ENCODE peak calls at places on chromosomes 16 and 17, in six cellular contexts. One of them, this sample, is unnamed.

GRCh38 chr16:27402964-27403600 is 1.1 kb downstream of the IL21R start:
- DNase-seq in mesendoderm: no peak
- DNase-seq in neuronal stem cell: no peak
- DNase-seq in IMR-90: no peak
- DNase-seq in mesenchymal stem cell: no peak
- DNase-seq in H1: no peak
- DNase-seq in this sample: no peak

GRCh38 chr16:53358884-53359283 is 75.4 kb upstream of the RBL2 start:
- DNase-seq in mesendoderm: no peak
- DNase-seq in neuronal stem cell: no peak
- DNase-seq in IMR-90: no peak
- DNase-seq in mesenchymal stem cell: no peak
- DNase-seq in H1: no peak
- DNase-seq in this sample: no peak

GRCh38 chr16:78742501-78743283 is 643.2 kb downstream of the WWOX start:
- DNase-seq in mesendoderm: peak
- DNase-seq in neuronal stem cell: no peak
- DNase-seq in IMR-90: peak
- DNase-seq in mesenchymal stem cell: peak
- DNase-seq in H1: no peak
- DNase-seq in this sample: no peak

GRCh38 chr17:27982688-27983087 is 59.8 kb upstream of the NLK start:
- DNase-seq in mesendoderm: peak
- DNase-seq in neuronal stem cell: no peak
- DNase-seq in IMR-90: no peak
- DNase-seq in mesenchymal stem cell: no peak
- DNase-seq in H1: no peak
- DNase-seq in this sample: no peak

GRCh38 chr17:50766222-50767023 is 895 bp downstream of the ANKRD40CL start:
- DNase-seq in mesendoderm: no peak
- DNase-seq in neuronal stem cell: no peak
- DNase-seq in IMR-90: no peak
- DNase-seq in mesenchymal stem cell: no peak
- DNase-seq in H1: peak
- DNase-seq in this sample: no peak

GRCh38 chr17:42097691-42098661 is at the start of gene ZNF385C:
- DNase-seq in mesendoderm: no peak
- DNase-seq in neuronal stem cell: no peak
- DNase-seq in IMR-90: no peak
- DNase-seq in mesenchymal stem cell: no peak
- DNase-seq in H1: peak
- DNase-seq in this sample: peak

GRCh38 chr17:59105852-59106462 is 723 bp downstream of the TRIM37 start:
- DNase-seq in mesendoderm: peak
- DNase-seq in neuronal stem cell: no peak
- DNase-seq in IMR-90: peak
- DNase-seq in mesenchymal stem cell: peak
- DNase-seq in H1: no peak
- DNase-seq in this sample: no peak

GRCh38 chr16:22983614-22984013 is 165.6 kb downstream of the USP31 start:
- DNase-seq in mesendoderm: no peak
- DNase-seq in neuronal stem cell: no peak
- DNase-seq in IMR-90: no peak
- DNase-seq in mesenchymal stem cell: no peak
- DNase-seq in H1: no peak
- DNase-seq in this sample: no peak

DNA sequence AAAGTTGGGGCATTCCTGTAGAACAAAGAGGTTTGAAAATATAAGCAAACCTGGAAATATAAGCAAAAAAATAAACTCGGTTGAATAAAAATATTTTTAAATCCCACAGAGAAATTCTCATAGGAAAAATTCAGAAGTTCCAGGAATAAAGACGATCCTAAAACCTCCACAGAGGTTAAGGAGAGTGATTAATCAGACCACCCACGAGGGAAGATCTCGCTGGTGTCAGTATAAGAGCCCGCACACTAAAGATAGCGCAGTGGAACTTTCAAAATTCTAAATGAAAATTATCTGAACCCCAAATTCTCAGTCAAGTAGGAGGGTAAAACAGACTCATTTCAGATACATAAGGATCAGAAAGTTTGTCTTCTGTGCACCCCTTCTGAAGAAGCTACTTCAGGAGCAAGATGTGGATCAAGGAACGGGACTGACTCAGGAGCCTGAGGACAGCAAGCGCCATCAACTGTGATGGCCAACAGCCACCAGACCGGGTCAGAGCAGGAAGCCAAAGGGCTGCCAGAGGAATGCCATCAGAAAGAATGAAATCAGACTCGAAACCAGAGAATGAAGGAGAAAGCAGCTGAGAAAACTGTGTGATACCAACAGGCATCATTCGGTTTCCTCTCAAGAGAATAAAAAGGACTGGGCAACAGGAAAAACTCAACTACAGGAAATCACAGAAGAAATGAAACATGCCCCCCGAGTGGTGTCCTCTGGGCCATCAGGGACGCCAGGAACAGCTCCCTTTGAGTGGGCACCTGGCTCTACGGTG is 66.9 kb downstream of the CYTH1 start:
- DNase-seq in mesendoderm: no peak
- DNase-seq in neuronal stem cell: no peak
- DNase-seq in IMR-90: no peak
- DNase-seq in mesenchymal stem cell: no peak
- DNase-seq in H1: no peak
- DNase-seq in this sample: no peak
- H2BK15ac ChIP-seq in mesendoderm: no peak
- H2BK15ac ChIP-seq in neuronal stem cell: no peak
- H2BK15ac ChIP-seq in IMR-90: no peak
- H2BK15ac ChIP-seq in mesenchymal stem cell: no peak
- H2BK15ac ChIP-seq in H1: no peak
- H2BK15ac ChIP-seq in this sample: no peak

GRCh38 chr16:50683689-50684374 is 2.7 kb upstream of the SNX20 start:
- DNase-seq in mesendoderm: no peak
- DNase-seq in neuronal stem cell: no peak
- DNase-seq in IMR-90: no peak
- DNase-seq in mesenchymal stem cell: no peak
- DNase-seq in H1: no peak
- DNase-seq in this sample: no peak

GRCh38 chr16:50684823-50685455 is 3.8 kb upstream of the SNX20 start:
- DNase-seq in mesendoderm: no peak
- DNase-seq in neuronal stem cell: no peak
- DNase-seq in IMR-90: no peak
- DNase-seq in mesenchymal stem cell: no peak
- DNase-seq in H1: no peak
- DNase-seq in this sample: no peak

GRCh38 chr16:50688083-50688482 is 5.3 kb upstream of the NOD2 start:
- DNase-seq in mesendoderm: no peak
- DNase-seq in neuronal stem cell: no peak
- DNase-seq in IMR-90: no peak
- DNase-seq in mesenchymal stem cell: no peak
- DNase-seq in H1: no peak
- DNase-seq in this sample: no peak

GRCh38 chr16:50688867-50689266 is 4.5 kb upstream of the NOD2 start:
- DNase-seq in mesendoderm: no peak
- DNase-seq in neuronal stem cell: no peak
- DNase-seq in IMR-90: no peak
- DNase-seq in mesenchymal stem cell: no peak
- DNase-seq in H1: no peak
- DNase-seq in this sample: no peak

DNA sequence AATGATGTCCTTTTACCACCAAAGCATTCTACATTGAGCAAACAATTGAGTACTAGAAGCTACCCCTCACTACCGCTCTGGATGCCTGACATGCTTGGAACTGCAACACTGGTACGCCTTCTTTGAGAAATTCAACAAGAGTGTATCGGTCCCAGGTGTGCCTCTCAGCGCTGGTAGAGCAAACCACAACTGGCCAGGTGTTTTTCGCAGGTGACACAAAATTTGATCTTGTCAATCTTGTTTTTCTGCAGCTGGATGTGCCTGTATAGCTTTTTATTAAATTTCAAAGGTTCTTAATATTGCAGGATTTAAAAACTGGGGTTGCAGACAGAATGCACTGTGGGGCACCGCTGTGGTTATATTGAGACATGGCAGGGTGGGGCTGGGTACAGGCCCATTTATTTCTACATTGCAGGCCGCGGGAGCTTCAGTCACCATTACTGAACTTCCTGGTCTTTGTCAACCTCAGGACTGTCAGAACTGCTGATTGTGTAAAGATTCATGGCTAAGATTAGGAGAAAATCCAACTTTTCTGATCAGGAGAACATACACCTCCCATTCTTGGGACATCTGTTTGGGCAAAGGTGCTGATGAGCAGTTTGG is 4.4 kb upstream of the SNX20 start:
- DNase-seq in mesendoderm: no peak
- DNase-seq in neuronal stem cell: no peak
- DNase-seq in IMR-90: no peak
- DNase-seq in mesenchymal stem cell: no peak
- DNase-seq in H1: no peak
- DNase-seq in this sample: no peak
- H3K27ac ChIP-seq in mesendoderm: no peak
- H3K27ac ChIP-seq in neuronal stem cell: no peak
- H3K27ac ChIP-seq in IMR-90: no peak
- H3K27ac ChIP-seq in mesenchymal stem cell: no peak
- H3K27ac ChIP-seq in H1: no peak
- H3K27ac ChIP-seq in this sample: no peak

GRCh38 chr16:71734511-71734910 is 10.0 kb upstream of the PHLPP2 start:
- DNase-seq in mesendoderm: no peak
- DNase-seq in neuronal stem cell: no peak
- DNase-seq in IMR-90: no peak
- DNase-seq in mesenchymal stem cell: no peak
- DNase-seq in H1: no peak
- DNase-seq in this sample: no peak

GRCh38 chr16:71732587-71732986 is 8.1 kb upstream of the PHLPP2 start:
- DNase-seq in mesendoderm: no peak
- DNase-seq in neuronal stem cell: no peak
- DNase-seq in IMR-90: no peak
- DNase-seq in mesenchymal stem cell: no peak
- DNase-seq in H1: no peak
- DNase-seq in this sample: no peak

GRCh38 chr16:71738820-71739219 is 14.3 kb upstream of the PHLPP2 start:
- DNase-seq in mesendoderm: no peak
- DNase-seq in neuronal stem cell: no peak
- DNase-seq in IMR-90: no peak
- DNase-seq in mesenchymal stem cell: no peak
- DNase-seq in H1: no peak
- DNase-seq in this sample: no peak

DNA sequence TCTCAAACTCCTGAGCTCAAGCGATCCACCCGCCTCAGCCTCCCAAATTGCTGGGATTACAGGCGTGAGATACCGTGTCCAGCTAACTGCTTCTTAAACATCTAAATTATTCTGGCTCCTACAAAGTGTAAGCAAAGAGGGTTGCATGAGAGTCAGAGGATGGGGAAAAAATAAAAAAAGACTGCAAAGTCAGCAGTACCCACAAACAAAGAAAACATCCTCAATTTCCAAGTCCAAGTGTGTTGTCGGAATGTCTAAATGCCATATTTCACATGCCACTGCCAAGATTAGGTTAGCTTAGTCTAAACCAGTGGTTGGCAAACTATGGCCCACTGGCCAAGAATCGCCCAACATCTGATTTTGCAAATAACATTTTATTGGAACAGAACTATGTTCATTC is 13.0 kb upstream of the PHLPP2 start:
- DNase-seq in mesendoderm: no peak
- DNase-seq in neuronal stem cell: no peak
- DNase-seq in IMR-90: no peak
- DNase-seq in mesenchymal stem cell: no peak
- DNase-seq in H1: no peak
- DNase-seq in this sample: no peak
- H2BK15ac ChIP-seq in mesendoderm: no peak
- H2BK15ac ChIP-seq in neuronal stem cell: no peak
- H2BK15ac ChIP-seq in IMR-90: no peak
- H2BK15ac ChIP-seq in mesenchymal stem cell: no peak
- H2BK15ac ChIP-seq in H1: no peak
- H2BK15ac ChIP-seq in this sample: no peak

DNA sequence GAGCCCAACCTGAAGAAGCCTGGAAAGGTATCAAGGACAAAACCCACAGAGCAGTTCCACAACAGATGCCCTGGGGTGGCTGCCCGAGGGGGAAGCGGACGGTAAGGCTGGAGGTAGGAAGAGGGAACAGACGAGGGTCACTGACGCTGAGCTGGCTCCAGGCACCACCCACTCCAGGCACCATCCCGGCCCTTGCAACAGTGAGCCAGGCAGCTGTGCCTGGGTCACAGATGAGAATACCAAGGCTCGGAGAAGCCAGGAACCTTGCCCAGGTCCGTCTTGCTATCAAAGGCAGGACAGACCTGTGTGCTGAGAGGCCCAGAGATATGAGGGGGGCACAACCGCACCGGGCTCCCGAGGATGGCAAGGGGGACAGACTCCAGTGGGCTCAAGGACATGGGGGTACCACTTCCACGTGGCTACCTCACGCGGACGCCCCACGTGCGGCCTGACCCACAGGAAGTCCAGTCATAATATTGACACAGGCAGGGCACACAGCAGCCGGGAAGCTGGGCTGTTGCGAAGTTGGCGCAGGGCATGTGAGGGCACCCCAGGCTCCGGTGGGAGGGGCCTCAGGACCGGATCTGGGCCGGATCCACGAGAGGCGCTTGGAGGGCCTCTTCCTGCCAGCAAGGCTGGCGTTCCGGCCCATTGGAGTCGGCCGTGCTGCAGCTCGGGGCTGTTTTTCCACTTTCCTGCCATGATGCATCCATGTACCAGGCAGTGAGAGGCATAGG is 29.9 kb downstream of the PEMT start:
- DNase-seq in mesendoderm: no peak
- DNase-seq in neuronal stem cell: no peak
- DNase-seq in IMR-90: no peak
- DNase-seq in mesenchymal stem cell: no peak
- DNase-seq in H1: no peak
- DNase-seq in this sample: no peak
- H3K27ac ChIP-seq in mesendoderm: no peak
- H3K27ac ChIP-seq in neuronal stem cell: no peak
- H3K27ac ChIP-seq in IMR-90: no peak
- H3K27ac ChIP-seq in mesenchymal stem cell: no peak
- H3K27ac ChIP-seq in H1: no peak
- H3K27ac ChIP-seq in this sample: no peak

DNA sequence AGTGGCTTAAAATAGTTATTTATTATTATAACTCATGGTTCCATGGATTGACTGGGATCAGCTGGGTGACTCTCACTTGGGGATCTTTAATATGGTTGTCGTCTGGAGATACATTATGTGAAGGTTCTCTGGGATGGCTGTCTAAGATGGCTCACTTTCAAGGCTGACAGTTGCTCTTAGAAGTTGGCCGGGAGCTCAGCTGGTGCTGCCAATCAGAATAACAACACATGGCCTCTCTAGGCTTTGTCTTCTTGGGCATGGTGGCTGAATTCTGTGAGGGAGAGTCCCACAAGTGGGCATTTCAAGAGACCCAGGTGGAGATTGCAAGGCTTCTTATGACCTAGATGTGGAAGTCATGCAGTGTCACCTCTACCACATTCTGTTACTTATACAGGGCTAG is 269.7 kb downstream of the CA10 start:
- DNase-seq in mesendoderm: no peak
- DNase-seq in neuronal stem cell: no peak
- DNase-seq in IMR-90: no peak
- DNase-seq in mesenchymal stem cell: no peak
- DNase-seq in H1: no peak
- DNase-seq in this sample: no peak
- H2BK15ac ChIP-seq in mesendoderm: no peak
- H2BK15ac ChIP-seq in neuronal stem cell: no peak
- H2BK15ac ChIP-seq in IMR-90: no peak
- H2BK15ac ChIP-seq in mesenchymal stem cell: no peak
- H2BK15ac ChIP-seq in H1: no peak
- H2BK15ac ChIP-seq in this sample: no peak

This sample was measured in H9.